ENCODE peak calls at places on chromosomes 5 and 9, in seven cellular contexts. K is HepG2, H is HEK293T, W is H1, C is HCT116, G is K562, J is GM12878. D is an unnamed sample.

GRCh38 chr5:96743065-96743768 is 64.5 kb downstream of the ERAP1 start:
- DNase-seq in K (no peak), C (no peak), G (peak; percentile 56), W (no peak), H (no peak), J (no peak), D (no peak)

GRCh38 chr9:95874989-95875304 is 544 bp upstream of the ERCC6L2 start:
- DNase-seq in J (no peak), G (peak; percentile 44), K (peak; percentile 7), H (peak; percentile 27), C (no peak), W (no peak), D (peak; percentile 17)

GRCh38 chr9:34380034-34380510 is 3.4 kb upstream of the MYORG start:
- DNase-seq in J (no peak), K (no peak), H (no peak), G (no peak), C (no peak), W (no peak), D (peak; percentile 40)

GRCh38 chr5:108634951-108635288 is 112.8 kb upstream of the FER start:
- DNase-seq in K (no peak), H (no peak), C (no peak), G (no peak), W (no peak), J (peak; percentile 20), D (no peak)

GRCh38 chr5:74310967-74311930 is 329.3 kb downstream of the ENC1 start:
- DNase-seq in C (no peak), G (no peak), W (no peak), J (no peak), K (no peak), H (no peak), D (no peak)

GRCh38 chr5:16856531-16856930 is 79.6 kb downstream of the MYO10 start:
- DNase-seq in K (no peak), W (no peak), C (no peak), G (no peak), J (no peak), H (no peak), D (no peak)

GRCh38 chr9:130433168-130433946 is 11.4 kb upstream of the ASS1 start:
- DNase-seq in W (no peak), H (peak; percentile 83), C (no peak), G (no peak), J (no peak), K (no peak), D (peak; percentile 76)

GRCh38 chr5:115895821-115896220 is 54.1 kb downstream of the AP3S1 start:
- DNase-seq in W (no peak), H (no peak), J (no peak), G (no peak), C (no peak), K (no peak), D (no peak)

GRCh38 chr5:115423541-115423940 is 121.0 kb downstream of the FEM1C start:
- DNase-seq in W (no peak), C (no peak), K (no peak), G (no peak), H (no peak), J (no peak), D (no peak)

GRCh38 chr9:79395691-79396558 is 175.8 kb upstream of the TLE4 start:
- DNase-seq in H (no peak), W (no peak), G (no peak), C (no peak), K (no peak), J (no peak), D (no peak)

GRCh38 chr5:81971086-81971693 is 633 bp upstream of the ATG10 start:
- DNase-seq in W (no peak), C (no peak), H (no peak), G (no peak), K (peak; percentile 3), J (peak; percentile 19), D (no peak)

GRCh38 chr9:128081052-128081451 is 13.0 kb downstream of the SLC25A25 start:
- DNase-seq in H (no peak), J (no peak), G (peak; percentile 58), K (no peak), C (no peak), W (no peak), D (no peak)

GRCh38 chr9:125763373-125763772 is 16.2 kb downstream of the PBX3 start:
- DNase-seq in C (no peak), W (no peak), H (peak; percentile 66), K (peak; percentile 20), J (no peak), G (no peak), D (no peak)

GRCh38 chr9:81694541-81694940 is 5.2 kb upstream of the TLE1 start:
- DNase-seq in G (no peak), C (no peak), K (no peak), W (no peak), J (no peak), H (no peak), D (no peak)

GRCh38 chr9:109254317-109254716 is 66.5 kb downstream of the EPB41L4B start:
- DNase-seq in C (no peak), K (no peak), G (no peak), W (no peak), H (no peak), J (no peak), D (no peak)

GRCh38 chr5:54746346-54746745 is 228.8 kb downstream of the SNX18 start:
- DNase-seq in W (no peak), C (no peak), K (no peak), H (no peak), J (no peak), G (no peak), D (no peak)

GRCh38 chr9:127340721-127341120 is 56.2 kb upstream of the SLC2A8 start:
- DNase-seq in K (no peak), W (no peak), C (no peak), G (no peak), J (no peak), H (no peak), D (no peak)

GRCh38 chr5:82004511-82004910 is 32.7 kb downstream of the ATG10 start:
- DNase-seq in H (no peak), J (no peak), W (no peak), C (no peak), G (no peak), K (no peak), D (no peak)

GRCh38 chr5:55324815-55325418 is 17.1 kb downstream of the MTREX start:
- DNase-seq in W (no peak), K (peak; percentile 49), J (no peak), H (peak; percentile 27), G (no peak), C (peak; percentile 32), D (no peak)

GRCh38 chr9:127754099-127754760 is 19.1 kb upstream of the TOR2A start:
- DNase-seq in K (no peak), H (peak; percentile 82), J (no peak), C (no peak), W (no peak), G (peak; percentile 93), D (peak; percentile 80)

GRCh38 chr9:32524558-32525461 is 1.2 kb downstream of the RIGI start:
- DNase-seq in H (no peak), C (no peak), G (no peak), K (peak; percentile 18), J (peak; percentile 9), W (no peak), D (no peak)

GRCh38 chr5:142644640-142645361 is 41.1 kb downstream of the FGF1 start:
- DNase-seq in K (no peak), J (no peak), C (peak; percentile 96), G (no peak), W (no peak), H (peak; percentile 32), D (no peak)

GRCh38 chr5:53350991-53351770 is 129.2 kb upstream of the FST start:
- DNase-seq in H (no peak), C (no peak), G (no peak), K (no peak), J (no peak), W (no peak), D (no peak)

GRCh38 chr5:65184780-65185179 is 296.9 kb downstream of the ADAMTS6 start:
- DNase-seq in W (no peak), C (no peak), H (no peak), G (no peak), J (no peak), K (peak; percentile 92), D (no peak)
- TF ChIP-seq SP1 in W (no peak), C (no peak), H (no peak), G (no peak), J (no peak), K (no peak), D (no peak)

DNA sequence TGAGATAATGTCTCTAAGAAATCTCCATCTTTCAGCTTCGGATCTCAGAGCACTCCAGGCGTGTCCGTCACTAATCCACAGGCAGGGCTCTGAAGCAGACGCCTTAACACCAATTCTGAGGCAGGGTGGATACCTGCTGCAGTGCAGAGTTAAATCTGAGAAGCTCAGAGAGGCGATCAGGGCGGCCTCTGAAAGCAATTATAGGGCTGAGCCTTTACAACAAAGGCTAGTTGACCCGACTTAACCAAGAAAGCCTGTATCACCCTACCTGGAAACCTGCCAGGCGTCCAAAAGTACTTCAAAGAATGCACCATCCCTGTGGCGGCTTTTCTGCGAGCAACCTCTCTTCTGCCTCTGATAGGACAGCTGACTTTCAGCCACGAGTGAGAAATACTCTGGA is 134.8 kb upstream of the MSX2 start:
- DNase-seq in W (no peak), H (no peak), J (no peak), C (no peak), K (peak; percentile 21), G (peak; percentile 21), D (no peak)
- TF ChIP-seq SP1 in W (no peak), H (no peak), J (no peak), C (no peak), K (no peak), G (no peak), D (no peak)

DNA sequence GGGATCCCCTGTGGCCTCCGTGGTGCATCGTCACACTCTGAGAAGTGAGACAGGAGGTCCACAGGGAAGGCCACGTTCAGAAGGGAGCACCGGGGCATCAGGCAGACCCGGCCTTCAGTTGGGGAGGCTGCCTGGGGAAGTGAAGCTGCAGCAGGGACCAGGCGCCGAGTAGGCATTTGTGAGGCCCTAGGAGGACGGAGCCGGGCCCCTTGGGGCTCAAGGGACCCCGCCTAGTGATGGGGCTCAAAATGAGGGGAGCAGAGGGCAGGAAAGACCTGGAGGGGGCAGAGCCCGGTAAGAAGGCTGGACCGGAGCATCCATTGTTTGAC is 85.4 kb upstream of the FAM120A start:
- DNase-seq in W (no peak), G (no peak), K (no peak), J (no peak), C (no peak), H (no peak), D (no peak)
- TF ChIP-seq SP1 in W (no peak), G (no peak), K (no peak), J (no peak), C (no peak), H (no peak), D (no peak)

GRCh38 chr5:173451031-173451430 is 122.8 kb upstream of the STC2 start:
- DNase-seq in K (peak; percentile 49), G (peak; percentile 63), H (peak; percentile 72), J (no peak), C (peak; percentile 60), W (peak; percentile 3), D (peak; percentile 50)

GRCh38 chr5:173452506-173452905 is 124.3 kb upstream of the STC2 start:
- DNase-seq in H (no peak), W (no peak), G (no peak), K (no peak), J (no peak), C (no peak), D (no peak)

GRCh38 chr5:173452098-173452497 is 123.9 kb upstream of the STC2 start:
- DNase-seq in K (peak; percentile 49), J (no peak), W (no peak), G (no peak), H (no peak), C (peak; percentile 73), D (no peak)

GRCh38 chr5:173453167-173453566 is 125.0 kb upstream of the STC2 start:
- DNase-seq in J (no peak), K (no peak), G (no peak), W (no peak), C (no peak), H (no peak), D (no peak)

GRCh38 chr5:173451651-173452050 is 123.4 kb upstream of the STC2 start:
- DNase-seq in W (no peak), J (no peak), K (no peak), G (no peak), H (no peak), C (no peak), D (no peak)
- TF ChIP-seq SP1 in W (no peak), J (no peak), K (no peak), G (no peak), H (no peak), C (no peak), D (no peak)